ENCODE peak calls at places on chromosomes 16 and 17, in seven cellular contexts. O, H, G, D, M, S and N are unnamed samples. For H3K4me1, the result is how much of the 10 kb centered on the place peaks cover.

GRCh38 chr17:70905796-70906195 is 736.5 kb downstream of the KCNJ2 start:
- DNase-seq in O (peak), H (peak), G (peak), D (no peak), M (no peak), S (no peak), N (no peak)

GRCh38 chr17:1039511-1040215 is 42.7 kb downstream of the TIMM22 start:
- DNase-seq in O (peak), H (peak), G (peak), D (peak), M (peak), S (peak), N (no peak)

GRCh38 chr17:2484876-2485275 is 26.8 kb downstream of the METTL16 start:
- DNase-seq in O (no peak), H (no peak), G (no peak), D (no peak), M (no peak), S (no peak), N (no peak)

GRCh38 chr17:27326051-27326450 is 32.1 kb downstream of the WSB1 start:
- DNase-seq in O (no peak), H (no peak), G (no peak), D (no peak), M (no peak), S (no peak), N (no peak)

GRCh38 chr17:67594115-67594878 is 123.4 kb upstream of the NOL11 start:
- DNase-seq in O (no peak), H (no peak), G (no peak), D (peak), M (peak), S (no peak), N (no peak)

GRCh38 chr17:63919311-63919723 is 678 bp upstream of the GH1 start:
- DNase-seq in O (no peak), H (peak), G (peak), D (peak), M (peak), S (no peak), N (peak)

GRCh38 chr17:2023692-2024571 is 1.2 kb downstream of the RTN4RL1 start:
- DNase-seq in O (no peak), H (peak), G (peak), D (no peak), M (peak), S (peak), N (peak)

GRCh38 chr16:52439171-52439701 is 107.7 kb downstream of the TOX3 start:
- DNase-seq in O (no peak), H (no peak), G (no peak), D (no peak), M (no peak), S (no peak), N (no peak)

GRCh38 chr17:28725166-28725659 is 820 bp downstream of the TLCD1 start:
- DNase-seq in O (no peak), H (no peak), G (peak), D (peak), M (peak), S (no peak), N (no peak)

GRCh38 chr17:71287246-71287828 is 833.5 kb upstream of the SOX9 start:
- DNase-seq in O (no peak), H (no peak), G (peak), D (no peak), M (no peak), S (no peak), N (no peak)

GRCh38 chr17:39814497-39814896 is 49.6 kb downstream of the IKZF3 start:
- DNase-seq in O (no peak), H (no peak), G (no peak), D (no peak), M (no peak), S (no peak), N (no peak)

GRCh38 chr16:30567991-30568638 is 3.4 kb downstream of the ZNF688 start:
- DNase-seq in O (no peak), H (no peak), G (peak), D (no peak), M (no peak), S (no peak), N (peak)

GRCh38 chr16:85986931-85987749 is 88.2 kb downstream of the IRF8 start:
- DNase-seq in O (no peak), H (no peak), G (peak), D (peak), M (peak), S (peak), N (peak)

GRCh38 chr17:42536372-42537155 is 523 bp downstream of the NAGLU start:
- DNase-seq in O (peak), H (peak), G (peak), D (peak), M (peak), S (peak), N (no peak)

GRCh38 chr16:75764154-75764768 is 38.0 kb upstream of the CPHXL start:
- DNase-seq in O (no peak), H (peak), G (peak), D (peak), M (peak), S (no peak), N (peak)

GRCh38 chr17:69232650-69233049 is 4.0 kb upstream of the ABCA10 start:
- DNase-seq in O (no peak), H (no peak), G (no peak), D (no peak), M (no peak), S (no peak), N (no peak)

GRCh38 chr17:57419940-57420522 is 163.7 kb downstream of the MSI2 start:
- DNase-seq in O (no peak), H (no peak), G (no peak), D (no peak), M (no peak), S (no peak), N (no peak)

GRCh38 chr17:67052720-67053437 is 8.5 kb downstream of the CACNG1 start:
- DNase-seq in O (no peak), H (no peak), G (no peak), D (no peak), M (no peak), S (no peak), N (no peak)

GRCh38 chr16:69315486-69316311 is 4.5 kb downstream of the VPS4A start:
- DNase-seq in O (no peak), H (no peak), G (no peak), D (no peak), M (peak), S (peak), N (no peak)

GRCh38 chr16:84349852-84350565 is 18.3 kb upstream of the ATP2C2 start:
- DNase-seq in O (no peak), H (no peak), G (no peak), D (peak), M (no peak), S (no peak), N (no peak)

GRCh38 chr17:27544350-27545131 is 86.4 kb upstream of the LGALS9 start:
- DNase-seq in O (no peak), H (no peak), G (peak), D (no peak), M (no peak), S (no peak), N (no peak)

GRCh38 chr17:4249452-4250029 is 14.2 kb downstream of the ANKFY1 start:
- DNase-seq in O (no peak), H (no peak), G (peak), D (peak), M (no peak), S (no peak), N (no peak)

GRCh38 chr16:62190426-62190825 is 154.2 kb upstream of the CDH8 start:
- DNase-seq in O (no peak), H (no peak), G (peak), D (no peak), M (no peak), S (no peak), N (no peak)

GRCh38 chr16:87956771-87957279 is 5.6 kb downstream of the BANP start:
- DNase-seq in O (no peak), H (no peak), G (peak), D (no peak), M (no peak), S (no peak), N (no peak)

GRCh38 chr16:67287960-67288359 is 8.6 kb downstream of the PLEKHG4 start:
- DNase-seq in O (no peak), H (no peak), G (no peak), D (no peak), M (no peak), S (no peak), N (no peak)

GRCh38 chr17:36935681-36936454 is 1.4 kb upstream of the LHX1 start:
- DNase-seq in O (no peak), H (no peak), G (no peak), D (peak), M (no peak), S (no peak), N (no peak)

GRCh38 chr16:70578035-70578434 is 54.4 kb downstream of the SF3B3 start:
- DNase-seq in O (no peak), H (no peak), G (no peak), D (no peak), M (no peak), S (peak), N (no peak)

GRCh38 chr16:8720080-8720966 is 45.9 kb downstream of the ABAT start:
- DNase-seq in O (no peak), H (no peak), G (no peak), D (peak), M (no peak), S (no peak), N (no peak)

GRCh38 chr17:14212401-14212800 is 24.3 kb downstream of the CDRT15 start:
- DNase-seq in O (no peak), H (no peak), G (no peak), D (no peak), M (no peak), S (no peak), N (no peak)

GRCh38 chr17:14211778-14212177 is 24.9 kb downstream of the CDRT15 start:
- DNase-seq in O (peak), H (no peak), G (no peak), D (no peak), M (no peak), S (no peak), N (no peak)

GRCh38 chr17:14209215-14209614 is 27.4 kb downstream of the CDRT15 start:
- DNase-seq in O (no peak), H (no peak), G (no peak), D (peak), M (no peak), S (no peak), N (no peak)

GRCh38 chr17:14211246-14211645 is 25.4 kb downstream of the CDRT15 start:
- DNase-seq in O (no peak), H (no peak), G (no peak), D (no peak), M (no peak), S (no peak), N (no peak)

GRCh38 chr17:14214271-14214670 is 22.4 kb downstream of the CDRT15 start:
- DNase-seq in O (no peak), H (no peak), G (no peak), D (no peak), M (no peak), S (no peak), N (no peak)
- H3K4me1 ChIP-seq in O (under half), H (under half), G (under half), D (under half), M (under half), S (under half), N (under half)

GRCh38 chr16:72995151-72995881 is 52.6 kb downstream of the ZFHX3 start:
- DNase-seq in O (no peak), H (no peak), G (no peak), D (no peak), M (no peak), S (no peak), N (no peak)
- H3K4me1 ChIP-seq in O (half or more), H (under half), G (under half), D (under half), M (under half), S (half or more), N (under half)

GRCh38 chr16:57060323-57061083 is 31.9 kb upstream of the CPNE2 start:
- DNase-seq in O (no peak), H (no peak), G (peak), D (no peak), M (no peak), S (no peak), N (no peak)
- H3K4me1 ChIP-seq in O (under half), H (under half), G (under half), D (under half), M (under half), S (under half), N (under half)

DNA sequence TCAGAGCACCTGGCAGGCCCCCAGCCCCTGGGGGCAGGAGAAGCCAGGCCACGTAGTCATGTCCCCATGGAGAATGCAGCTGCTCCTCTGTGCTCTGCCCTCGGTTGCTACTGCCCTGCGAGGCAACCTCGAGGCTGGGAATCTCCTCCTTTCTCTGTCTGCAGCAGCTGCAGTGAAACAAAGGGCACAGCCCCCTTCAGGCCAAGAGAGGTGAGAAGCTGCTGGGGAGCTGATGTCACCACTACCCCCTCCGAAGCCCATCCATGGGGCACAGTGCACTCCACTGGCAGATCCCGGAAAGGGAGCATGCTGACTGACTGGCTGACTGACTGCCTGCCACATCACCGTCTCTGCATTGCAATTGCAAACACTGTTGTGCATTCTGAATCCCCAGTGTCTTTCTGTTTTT is 103.7 kb downstream of the GRIN2A start:
- DNase-seq in O (no peak), H (no peak), G (no peak), D (no peak), M (no peak), S (no peak), N (no peak)
- H3K4me1 ChIP-seq in O (under half), H (under half), G (under half), D (under half), M (under half), S (under half), N (under half)